ENCODE peak calls at places on chromosomes 4 and X, in eight cellular contexts. K is amniotic epithelial cell, J is pancreas, G is small intestine, H is psoas muscle, M is astrocyte of the spinal cord, D is HCT116, C is HTR-8/SVneo. V is an unnamed sample.

GRCh38 chr4:107825072-107825789 is 499 bp downstream of the SGMS2 start:
- DNase-seq in G (peak; percentile 61), J (peak; percentile 57), H (peak; percentile 78), C (peak; percentile 24), K (peak; percentile 64), M (peak; percentile 46), D (no peak), V (peak; percentile 81)

GRCh38 chr4:54861201-54861600 is 203.4 kb downstream of the KIT start:
- DNase-seq in K (no peak), M (no peak), C (no peak), G (no peak), H (no peak), D (no peak), J (no peak), V (no peak)

GRCh38 chrX:136629084-136629750 is 18.7 kb upstream of the CD40LG start:
- DNase-seq in M (no peak), G (no peak), H (no peak), D (no peak), J (no peak), C (no peak), K (no peak), V (no peak)

GRCh38 chrX:119734897-119735339 is 23.5 kb upstream of the SOWAHD start:
- DNase-seq in G (peak; percentile 16), H (peak; percentile 74), J (peak; percentile 38), M (no peak), C (no peak), D (no peak), K (no peak), V (no peak)

GRCh38 chrX:45309096-45309495 is 108.4 kb upstream of the DIPK2B start:
- DNase-seq in H (no peak), C (no peak), M (peak; percentile 26), D (no peak), K (peak; percentile 11), G (no peak), J (no peak), V (no peak)

GRCh38 chrX:111244238-111244750 is 26.0 kb downstream of the CAPN6 start:
- DNase-seq in D (peak; percentile 3), H (no peak), C (no peak), M (peak; percentile 14), K (peak; percentile 5), G (peak; percentile 6), J (no peak), V (no peak)

GRCh38 chr4:6208416-6208815 is 8.1 kb upstream of the JAKMIP1 start:
- DNase-seq in M (no peak), K (no peak), C (no peak), J (no peak), D (no peak), H (no peak), G (no peak), V (no peak)

GRCh38 chrX:70456256-70456655 is 11.6 kb downstream of the DLG3 start:
- DNase-seq in C (no peak), M (no peak), G (no peak), H (no peak), J (no peak), D (no peak), K (no peak), V (no peak)

GRCh38 chr4:137267024-137267423 is 265.3 kb downstream of the PCDH18 start:
- DNase-seq in D (no peak), G (no peak), H (no peak), M (peak; percentile 15), C (no peak), K (peak; percentile 40), J (no peak), V (no peak)

GRCh38 chr4:4405358-4405962 is 18.6 kb downstream of the NSG1 start:
- DNase-seq in G (no peak), K (no peak), D (no peak), C (no peak), M (no peak), J (no peak), H (peak; percentile 27), V (peak; percentile 78)

GRCh38 chr4:44817905-44818304 is 91.5 kb upstream of the GNPDA2 start:
- DNase-seq in H (no peak), G (peak; percentile 83), J (no peak), D (no peak), K (no peak), M (no peak), C (no peak), V (no peak)

GRCh38 chrX:48919360-48919821 is 567 bp upstream of the PIM2 start:
- DNase-seq in J (no peak), G (no peak), M (no peak), K (no peak), H (no peak), D (no peak), C (no peak), V (no peak)

GRCh38 chrX:76279007-76279406 is 106.1 kb downstream of the PBDC1 start:
- DNase-seq in M (peak; percentile 36), C (peak; percentile 1), K (peak; percentile 26), G (peak; percentile 18), J (peak; percentile 64), H (no peak), D (peak; percentile 22), V (no peak)

GRCh38 chrX:72569786-72570185 is 2.9 kb downstream of the HDAC8 start:
- DNase-seq in D (no peak), M (peak; percentile 85), C (no peak), H (no peak), J (no peak), G (no peak), K (peak; percentile 90), V (no peak)

GRCh38 chr4:524196-524595 is 25.2 kb downstream of the PIGG start:
- DNase-seq in H (no peak), D (no peak), M (no peak), C (no peak), J (no peak), K (no peak), G (no peak), V (no peak)

GRCh38 chrX:97446298-97446882 is 562.7 kb downstream of the RPA4 start:
- DNase-seq in J (no peak), C (no peak), H (no peak), G (no peak), K (no peak), M (peak; percentile 5), D (no peak), V (no peak)

GRCh38 chr4:106627071-106627470 is 258.5 kb upstream of the GIMD1 start:
- DNase-seq in H (no peak), D (no peak), C (no peak), J (no peak), M (no peak), K (peak; percentile 24), G (no peak), V (no peak)

GRCh38 chr4:160745126-160745525 is 1418.7 kb downstream of the FSTL5 start:
- DNase-seq in D (no peak), C (peak; percentile 0), G (no peak), J (no peak), K (no peak), H (no peak), M (no peak), V (no peak)

GRCh38 chrX:39470588-39471155 is 627.1 kb downstream of the BCOR start:
- DNase-seq in H (no peak), C (no peak), D (no peak), G (no peak), M (peak; percentile 22), K (peak; percentile 0), J (no peak), V (no peak)

GRCh38 chr4:78581626-78582025 is 30.1 kb downstream of the ANXA3 start:
- DNase-seq in C (no peak), H (no peak), M (no peak), D (no peak), K (no peak), J (no peak), G (no peak), V (no peak)